ENCODE peak calls at places on chromosomes 6 and 20, in four cellular contexts. D, M, A and I are unnamed samples. For H3K4me1, the result is how much of the 10 kb centered on the place peaks cover.

GRCh38 chr6:103723438-103723837 is 1136.3 kb downstream of the HACE1 start:
- DNase-seq in M (no peak), D (no peak), A (no peak), I (no peak)

GRCh38 chr6:108557494-108558371 is 3.0 kb upstream of the FOXO3 start:
- DNase-seq in D (peak), M (peak), A (no peak), I (peak)

GRCh38 chr6:112480551-112480950 is 133.4 kb downstream of the RFPL4B start:
- DNase-seq in A (no peak), D (no peak), M (no peak), I (no peak)

GRCh38 chr6:16901777-16902176 is 140.5 kb upstream of the ATXN1 start:
- DNase-seq in D (peak), A (no peak), M (peak), I (peak)

GRCh38 chr20:11918280-11918952 is 723 bp downstream of the BTBD3 start:
- DNase-seq in M (no peak), A (no peak), D (peak), I (no peak)

GRCh38 chr6:68108243-68108835 is 526.7 kb upstream of the ADGRB3 start:
- DNase-seq in D (no peak), M (no peak), A (no peak), I (no peak)

GRCh38 chr20:7180261-7181045 is 413.0 kb downstream of the BMP2 start:
- DNase-seq in M (no peak), D (no peak), A (no peak), I (no peak)

GRCh38 chr20:6178537-6178936 is 55.7 kb upstream of the FERMT1 start:
- DNase-seq in M (no peak), A (no peak), D (peak), I (no peak)

GRCh38 chr6:16244869-16245451 is 6.6 kb downstream of the GMPR start:
- DNase-seq in A (no peak), D (peak), M (no peak), I (no peak)

GRCh38 chr20:19880256-19881079 is 122.4 kb downstream of the RIN2 start:
- DNase-seq in M (no peak), D (no peak), A (no peak), I (no peak)

GRCh38 chr6:90179190-90180169 is 117.2 kb downstream of the BACH2 start:
- DNase-seq in D (no peak), A (no peak), M (no peak), I (no peak)

GRCh38 chr6:145209312-145209711 is 526.0 kb downstream of the EPM2A start:
- DNase-seq in D (no peak), M (no peak), A (no peak), I (no peak)

GRCh38 chr6:56789342-56789741 is 146.7 kb upstream of the DST start:
- DNase-seq in D (no peak), M (no peak), A (no peak), I (no peak)

GRCh38 chr6:84177253-84177652 is 50.2 kb downstream of the CEP162 start:
- DNase-seq in M (peak), A (no peak), D (no peak), I (no peak)

GRCh38 chr6:14036911-14037310 is 80.7 kb upstream of the CD83 start:
- DNase-seq in A (no peak), D (no peak), M (no peak), I (no peak)

GRCh38 chr20:64110411-64111068 is 3.2 kb upstream of the NPBWR2 start:
- DNase-seq in M (peak), D (no peak), A (no peak), I (peak)

GRCh38 chr6:6825986-6826901 is 237.7 kb downstream of the LY86 start:
- DNase-seq in D (peak), M (peak), A (no peak), I (no peak)

GRCh38 chr6:26362093-26362835 is 2.7 kb upstream of the BTN3A2 start:
- DNase-seq in A (no peak), D (no peak), M (no peak), I (no peak)

GRCh38 chr6:145685932-145686331 is 49.4 kb downstream of the EPM2A start:
- DNase-seq in D (no peak), M (no peak), A (no peak), I (no peak)

GRCh38 chr6:69693749-69694148 is 103.1 kb downstream of the LMBRD1 start:
- DNase-seq in D (no peak), M (no peak), A (no peak), I (no peak)
- TF ChIP-seq POLR2A in D (no peak), M (no peak), A (no peak), I (no peak)

DNA sequence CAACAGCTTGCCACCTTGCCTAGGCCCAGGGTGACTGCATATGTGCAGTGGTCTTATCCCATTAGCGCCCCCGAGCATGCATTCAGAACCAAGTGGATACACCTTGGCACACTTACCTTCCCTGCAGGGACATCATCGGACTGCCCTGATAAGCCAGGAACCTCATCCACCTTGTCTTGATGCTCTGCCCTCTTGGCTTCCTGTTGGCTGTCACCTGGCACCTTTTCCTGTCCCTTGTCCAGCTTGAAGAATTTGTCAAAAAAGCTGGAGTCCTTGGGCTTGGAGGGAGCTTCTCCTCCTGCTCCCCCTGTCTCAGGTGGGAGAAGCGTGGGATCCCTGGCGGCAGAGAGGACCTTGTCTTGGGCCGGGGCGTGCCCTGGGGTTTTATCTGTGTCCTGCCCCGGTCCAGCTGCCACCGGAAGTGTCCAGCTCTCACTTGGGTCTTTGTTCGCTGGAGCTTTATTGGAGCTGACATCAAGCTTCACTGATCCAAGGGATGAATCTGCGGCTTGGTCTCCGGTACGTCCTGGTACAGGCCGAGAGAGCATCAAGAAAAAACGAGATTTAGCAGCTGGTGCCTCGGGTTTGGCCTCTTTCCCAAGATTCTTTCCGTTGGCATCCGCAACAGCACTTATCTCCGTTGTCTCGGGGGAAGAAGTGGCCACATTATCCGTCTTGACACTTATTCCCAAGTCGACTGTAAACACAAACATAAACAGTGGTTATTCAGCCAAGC is 42.0 kb downstream of the BCAS1 start:
- DNase-seq in A (no peak), D (no peak), M (no peak), I (no peak)
- H3K4me3 ChIP-seq in A (no peak), D (no peak), M (no peak), I (no peak)

GRCh38 chr20:36856691-36857635 is 19.0 kb upstream of the TLDC2 start:
- DNase-seq in D (peak), M (no peak), A (no peak), I (no peak)
- H3K4me1 ChIP-seq in D (under half), M (half or more), A (under half), I (under half)

GRCh38 chr20:49976542-49976941 is 6.2 kb upstream of the SNAI1 start:
- DNase-seq in A (no peak), M (no peak), D (no peak), I (no peak)
- TF ChIP-seq POLR2A in A (no peak), M (no peak), D (no peak), I (no peak)